ENCODE peak calls at places on chromosome 2, in six cellular contexts. One of them, this sample, is unnamed.

GRCh38 chr2:165698621-165698946 is 95.5 kb downstream of the GALNT3 start:
- DNase-seq in endothelial cell: peak
- DNase-seq in skeletal muscle cell: no peak
- DNase-seq in CD8-positive, alpha-beta memory T cell: no peak
- DNase-seq in ovary: peak
- DNase-seq in activated naive CD8-positive, alpha-beta T cell treated with anti-CD3 and anti-CD28 coated beads for 36 hours: no peak
- DNase-seq in this sample: peak

GRCh38 chr2:64748561-64748960 is 94.8 kb upstream of the SERTAD2 start:
- DNase-seq in endothelial cell: no peak
- DNase-seq in skeletal muscle cell: no peak
- DNase-seq in CD8-positive, alpha-beta memory T cell: no peak
- DNase-seq in ovary: no peak
- DNase-seq in activated naive CD8-positive, alpha-beta T cell treated with anti-CD3 and anti-CD28 coated beads for 36 hours: peak
- DNase-seq in this sample: no peak

GRCh38 chr2:114661926-114662670 is 219.7 kb downstream of the DPP10 start:
- DNase-seq in endothelial cell: peak
- DNase-seq in skeletal muscle cell: no peak
- DNase-seq in CD8-positive, alpha-beta memory T cell: no peak
- DNase-seq in ovary: peak
- DNase-seq in activated naive CD8-positive, alpha-beta T cell treated with anti-CD3 and anti-CD28 coated beads for 36 hours: peak
- DNase-seq in this sample: no peak

GRCh38 chr2:45011621-45012602 is 2.7 kb upstream of the SIX2 start:
- DNase-seq in endothelial cell: no peak
- DNase-seq in skeletal muscle cell: no peak
- DNase-seq in CD8-positive, alpha-beta memory T cell: no peak
- DNase-seq in ovary: no peak
- DNase-seq in activated naive CD8-positive, alpha-beta T cell treated with anti-CD3 and anti-CD28 coated beads for 36 hours: no peak
- DNase-seq in this sample: no peak

GRCh38 chr2:26477911-26478253 is at the start of gene OTOF:
- DNase-seq in endothelial cell: no peak
- DNase-seq in skeletal muscle cell: peak
- DNase-seq in CD8-positive, alpha-beta memory T cell: no peak
- DNase-seq in ovary: peak
- DNase-seq in activated naive CD8-positive, alpha-beta T cell treated with anti-CD3 and anti-CD28 coated beads for 36 hours: no peak
- DNase-seq in this sample: no peak

GRCh38 chr2:124822516-124822915 is 797.4 kb downstream of the CNTNAP5 start:
- DNase-seq in endothelial cell: no peak
- DNase-seq in skeletal muscle cell: no peak
- DNase-seq in CD8-positive, alpha-beta memory T cell: no peak
- DNase-seq in ovary: no peak
- DNase-seq in activated naive CD8-positive, alpha-beta T cell treated with anti-CD3 and anti-CD28 coated beads for 36 hours: no peak
- DNase-seq in this sample: no peak

GRCh38 chr2:229445501-229446294 is 174.6 kb upstream of the PID1 start:
- DNase-seq in endothelial cell: no peak
- DNase-seq in skeletal muscle cell: peak
- DNase-seq in CD8-positive, alpha-beta memory T cell: no peak
- DNase-seq in ovary: peak
- DNase-seq in activated naive CD8-positive, alpha-beta T cell treated with anti-CD3 and anti-CD28 coated beads for 36 hours: no peak
- DNase-seq in this sample: no peak

GRCh38 chr2:218671077-218671653 is 637 bp downstream of the RNF25 start:
- DNase-seq in endothelial cell: no peak
- DNase-seq in skeletal muscle cell: no peak
- DNase-seq in CD8-positive, alpha-beta memory T cell: no peak
- DNase-seq in ovary: no peak
- DNase-seq in activated naive CD8-positive, alpha-beta T cell treated with anti-CD3 and anti-CD28 coated beads for 36 hours: no peak
- DNase-seq in this sample: no peak

GRCh38 chr2:221969087-221969829 is 329.5 kb downstream of the PAX3 start:
- DNase-seq in endothelial cell: peak
- DNase-seq in skeletal muscle cell: no peak
- DNase-seq in CD8-positive, alpha-beta memory T cell: no peak
- DNase-seq in ovary: no peak
- DNase-seq in activated naive CD8-positive, alpha-beta T cell treated with anti-CD3 and anti-CD28 coated beads for 36 hours: no peak
- DNase-seq in this sample: no peak

GRCh38 chr2:120590841-120591240 is 144.8 kb upstream of the GLI2 start:
- DNase-seq in endothelial cell: no peak
- DNase-seq in skeletal muscle cell: no peak
- DNase-seq in CD8-positive, alpha-beta memory T cell: no peak
- DNase-seq in ovary: no peak
- DNase-seq in activated naive CD8-positive, alpha-beta T cell treated with anti-CD3 and anti-CD28 coated beads for 36 hours: no peak
- DNase-seq in this sample: no peak

GRCh38 chr2:161913865-161914264 is 160.2 kb downstream of the DPP4 start:
- DNase-seq in endothelial cell: no peak
- DNase-seq in skeletal muscle cell: peak
- DNase-seq in CD8-positive, alpha-beta memory T cell: no peak
- DNase-seq in ovary: no peak
- DNase-seq in activated naive CD8-positive, alpha-beta T cell treated with anti-CD3 and anti-CD28 coated beads for 36 hours: no peak
- DNase-seq in this sample: no peak

GRCh38 chr2:19321946-19322345 is 36.5 kb downstream of the OSR1 start:
- DNase-seq in endothelial cell: no peak
- DNase-seq in skeletal muscle cell: no peak
- DNase-seq in CD8-positive, alpha-beta memory T cell: no peak
- DNase-seq in ovary: no peak
- DNase-seq in activated naive CD8-positive, alpha-beta T cell treated with anti-CD3 and anti-CD28 coated beads for 36 hours: no peak
- DNase-seq in this sample: no peak

GRCh38 chr2:119384971-119385370 is 18.2 kb downstream of the DBI start:
- DNase-seq in endothelial cell: no peak
- DNase-seq in skeletal muscle cell: no peak
- DNase-seq in CD8-positive, alpha-beta memory T cell: no peak
- DNase-seq in ovary: no peak
- DNase-seq in activated naive CD8-positive, alpha-beta T cell treated with anti-CD3 and anti-CD28 coated beads for 36 hours: no peak
- DNase-seq in this sample: no peak

GRCh38 chr2:68110102-68110501 is 47.3 kb upstream of the C1D start:
- DNase-seq in endothelial cell: no peak
- DNase-seq in skeletal muscle cell: no peak
- DNase-seq in CD8-positive, alpha-beta memory T cell: no peak
- DNase-seq in ovary: no peak
- DNase-seq in activated naive CD8-positive, alpha-beta T cell treated with anti-CD3 and anti-CD28 coated beads for 36 hours: no peak
- DNase-seq in this sample: no peak

GRCh38 chr2:74849228-74849892 is 15.4 kb downstream of the HK2 start:
- DNase-seq in endothelial cell: no peak
- DNase-seq in skeletal muscle cell: no peak
- DNase-seq in CD8-positive, alpha-beta memory T cell: peak
- DNase-seq in ovary: no peak
- DNase-seq in activated naive CD8-positive, alpha-beta T cell treated with anti-CD3 and anti-CD28 coated beads for 36 hours: peak
- DNase-seq in this sample: peak

GRCh38 chr2:106269591-106270291 is 75.6 kb upstream of the UXS1 start:
- DNase-seq in endothelial cell: no peak
- DNase-seq in skeletal muscle cell: no peak
- DNase-seq in CD8-positive, alpha-beta memory T cell: peak
- DNase-seq in ovary: no peak
- DNase-seq in activated naive CD8-positive, alpha-beta T cell treated with anti-CD3 and anti-CD28 coated beads for 36 hours: peak
- DNase-seq in this sample: no peak

GRCh38 chr2:218266316-218266979 is 3.5 kb downstream of the AAMP start:
- DNase-seq in endothelial cell: no peak
- DNase-seq in skeletal muscle cell: no peak
- DNase-seq in CD8-positive, alpha-beta memory T cell: no peak
- DNase-seq in ovary: no peak
- DNase-seq in activated naive CD8-positive, alpha-beta T cell treated with anti-CD3 and anti-CD28 coated beads for 36 hours: no peak
- DNase-seq in this sample: no peak

GRCh38 chr2:27889774-27890145 is 427 bp downstream of the RBKS start:
- DNase-seq in endothelial cell: no peak
- DNase-seq in skeletal muscle cell: no peak
- DNase-seq in CD8-positive, alpha-beta memory T cell: no peak
- DNase-seq in ovary: no peak
- DNase-seq in activated naive CD8-positive, alpha-beta T cell treated with anti-CD3 and anti-CD28 coated beads for 36 hours: peak
- DNase-seq in this sample: no peak

GRCh38 chr2:212618636-212619035 is 80.0 kb upstream of the ERBB4 start:
- DNase-seq in endothelial cell: no peak
- DNase-seq in skeletal muscle cell: peak
- DNase-seq in CD8-positive, alpha-beta memory T cell: no peak
- DNase-seq in ovary: no peak
- DNase-seq in activated naive CD8-positive, alpha-beta T cell treated with anti-CD3 and anti-CD28 coated beads for 36 hours: no peak
- DNase-seq in this sample: no peak

GRCh38 chr2:10783421-10783820 is 29.2 kb downstream of the PDIA6 start:
- DNase-seq in endothelial cell: no peak
- DNase-seq in skeletal muscle cell: no peak
- DNase-seq in CD8-positive, alpha-beta memory T cell: no peak
- DNase-seq in ovary: no peak
- DNase-seq in activated naive CD8-positive, alpha-beta T cell treated with anti-CD3 and anti-CD28 coated beads for 36 hours: no peak
- DNase-seq in this sample: no peak

GRCh38 chr2:190270298-190270697 is 49.3 kb downstream of the HIBCH start:
- DNase-seq in endothelial cell: no peak
- DNase-seq in skeletal muscle cell: no peak
- DNase-seq in CD8-positive, alpha-beta memory T cell: no peak
- DNase-seq in ovary: no peak
- DNase-seq in activated naive CD8-positive, alpha-beta T cell treated with anti-CD3 and anti-CD28 coated beads for 36 hours: no peak
- DNase-seq in this sample: no peak

GRCh38 chr2:228731517-228731916 is 539.6 kb downstream of the PID1 start:
- DNase-seq in endothelial cell: no peak
- DNase-seq in skeletal muscle cell: peak
- DNase-seq in CD8-positive, alpha-beta memory T cell: no peak
- DNase-seq in ovary: no peak
- DNase-seq in activated naive CD8-positive, alpha-beta T cell treated with anti-CD3 and anti-CD28 coated beads for 36 hours: no peak
- DNase-seq in this sample: no peak

GRCh38 chr2:197657562-197657961 is 17.8 kb downstream of the RFTN2 start:
- DNase-seq in endothelial cell: no peak
- DNase-seq in skeletal muscle cell: no peak
- DNase-seq in CD8-positive, alpha-beta memory T cell: no peak
- DNase-seq in ovary: no peak
- DNase-seq in activated naive CD8-positive, alpha-beta T cell treated with anti-CD3 and anti-CD28 coated beads for 36 hours: no peak
- DNase-seq in this sample: no peak

GRCh38 chr2:233029321-233029720 is 3.2 kb upstream of the NEU2 start:
- DNase-seq in endothelial cell: no peak
- DNase-seq in skeletal muscle cell: no peak
- DNase-seq in CD8-positive, alpha-beta memory T cell: no peak
- DNase-seq in ovary: no peak
- DNase-seq in activated naive CD8-positive, alpha-beta T cell treated with anti-CD3 and anti-CD28 coated beads for 36 hours: no peak
- DNase-seq in this sample: no peak

GRCh38 chr2:85017436-85018048 is 46.6 kb downstream of the KCMF1 start:
- DNase-seq in endothelial cell: no peak
- DNase-seq in skeletal muscle cell: no peak
- DNase-seq in CD8-positive, alpha-beta memory T cell: no peak
- DNase-seq in ovary: no peak
- DNase-seq in activated naive CD8-positive, alpha-beta T cell treated with anti-CD3 and anti-CD28 coated beads for 36 hours: no peak
- DNase-seq in this sample: no peak

GRCh38 chr2:73981081-73981968 is 3.4 kb upstream of the TET3 start:
- DNase-seq in endothelial cell: peak
- DNase-seq in skeletal muscle cell: no peak
- DNase-seq in CD8-positive, alpha-beta memory T cell: no peak
- DNase-seq in ovary: peak
- DNase-seq in activated naive CD8-positive, alpha-beta T cell treated with anti-CD3 and anti-CD28 coated beads for 36 hours: peak
- DNase-seq in this sample: no peak

GRCh38 chr2:169038338-169038757 is 7.2 kb upstream of the ABCB11 start:
- DNase-seq in endothelial cell: no peak
- DNase-seq in skeletal muscle cell: peak
- DNase-seq in CD8-positive, alpha-beta memory T cell: no peak
- DNase-seq in ovary: no peak
- DNase-seq in activated naive CD8-positive, alpha-beta T cell treated with anti-CD3 and anti-CD28 coated beads for 36 hours: no peak
- DNase-seq in this sample: no peak

GRCh38 chr2:67037655-67038054 is 359.5 kb upstream of the ETAA1 start:
- DNase-seq in endothelial cell: no peak
- DNase-seq in skeletal muscle cell: no peak
- DNase-seq in CD8-positive, alpha-beta memory T cell: no peak
- DNase-seq in ovary: no peak
- DNase-seq in activated naive CD8-positive, alpha-beta T cell treated with anti-CD3 and anti-CD28 coated beads for 36 hours: no peak
- DNase-seq in this sample: no peak

GRCh38 chr2:221125691-221126090 is 446.4 kb downstream of the EPHA4 start:
- DNase-seq in endothelial cell: no peak
- DNase-seq in skeletal muscle cell: no peak
- DNase-seq in CD8-positive, alpha-beta memory T cell: no peak
- DNase-seq in ovary: no peak
- DNase-seq in activated naive CD8-positive, alpha-beta T cell treated with anti-CD3 and anti-CD28 coated beads for 36 hours: no peak
- DNase-seq in this sample: no peak

GRCh38 chr2:151251012-151251411 is 10.7 kb downstream of the RBM43 start:
- DNase-seq in endothelial cell: no peak
- DNase-seq in skeletal muscle cell: peak
- DNase-seq in CD8-positive, alpha-beta memory T cell: no peak
- DNase-seq in ovary: no peak
- DNase-seq in activated naive CD8-positive, alpha-beta T cell treated with anti-CD3 and anti-CD28 coated beads for 36 hours: no peak
- DNase-seq in this sample: no peak

GRCh38 chr2:217943379-217944321 is 59.1 kb downstream of the TNS1 start:
- DNase-seq in endothelial cell: peak
- DNase-seq in skeletal muscle cell: no peak
- DNase-seq in CD8-positive, alpha-beta memory T cell: no peak
- DNase-seq in ovary: peak
- DNase-seq in activated naive CD8-positive, alpha-beta T cell treated with anti-CD3 and anti-CD28 coated beads for 36 hours: peak
- DNase-seq in this sample: no peak

GRCh38 chr2:240926516-240927389 is 20.6 kb downstream of the CROCC2 start:
- DNase-seq in endothelial cell: no peak
- DNase-seq in skeletal muscle cell: no peak
- DNase-seq in CD8-positive, alpha-beta memory T cell: no peak
- DNase-seq in ovary: peak
- DNase-seq in activated naive CD8-positive, alpha-beta T cell treated with anti-CD3 and anti-CD28 coated beads for 36 hours: no peak
- DNase-seq in this sample: no peak

GRCh38 chr2:224626735-224627134 is 41.6 kb upstream of the CUL3 start:
- DNase-seq in endothelial cell: no peak
- DNase-seq in skeletal muscle cell: no peak
- DNase-seq in CD8-positive, alpha-beta memory T cell: no peak
- DNase-seq in ovary: no peak
- DNase-seq in activated naive CD8-positive, alpha-beta T cell treated with anti-CD3 and anti-CD28 coated beads for 36 hours: no peak
- DNase-seq in this sample: no peak

GRCh38 chr2:186384226-186384625 is 101.8 kb upstream of the ZC3H15 start:
- DNase-seq in endothelial cell: no peak
- DNase-seq in skeletal muscle cell: no peak
- DNase-seq in CD8-positive, alpha-beta memory T cell: no peak
- DNase-seq in ovary: no peak
- DNase-seq in activated naive CD8-positive, alpha-beta T cell treated with anti-CD3 and anti-CD28 coated beads for 36 hours: no peak
- DNase-seq in this sample: no peak

GRCh38 chr2:37858197-37858711 is 66.8 kb upstream of the RMDN2 start:
- DNase-seq in endothelial cell: no peak
- DNase-seq in skeletal muscle cell: no peak
- DNase-seq in CD8-positive, alpha-beta memory T cell: no peak
- DNase-seq in ovary: no peak
- DNase-seq in activated naive CD8-positive, alpha-beta T cell treated with anti-CD3 and anti-CD28 coated beads for 36 hours: no peak
- DNase-seq in this sample: no peak

This sample was measured in iPS DF 19.7.